ENCODE peak calls at places on chromosomes 6 and 20, in eight cellular contexts. One of them, this sample, is unnamed. For H3K9me2, the result is how much of the 10 kb centered on the place peaks cover.

GRCh38 chr6:67210450-67210849 is 1424.6 kb upstream of the ADGRB3 start:
- DNase-seq in Karpas-422: no peak
- DNase-seq in OCI-LY7: no peak
- DNase-seq in hepatocyte: peak
- DNase-seq in PC-3: no peak
- DNase-seq in GM23338: no peak
- DNase-seq in MM.1S: no peak
- DNase-seq in PC-9: no peak
- DNase-seq in this sample: no peak

GRCh38 chr6:21846541-21847451 is 253.2 kb downstream of the SOX4 start:
- DNase-seq in GM23338: peak
- DNase-seq in PC-3: peak
- DNase-seq in hepatocyte: peak
- DNase-seq in OCI-LY7: peak
- DNase-seq in PC-9: peak
- DNase-seq in Karpas-422: no peak
- DNase-seq in MM.1S: no peak
- DNase-seq in this sample: no peak

GRCh38 chr6:56668158-56668557 is 25.5 kb upstream of the DST start:
- DNase-seq in OCI-LY7: no peak
- DNase-seq in PC-9: no peak
- DNase-seq in MM.1S: no peak
- DNase-seq in hepatocyte: no peak
- DNase-seq in Karpas-422: no peak
- DNase-seq in GM23338: no peak
- DNase-seq in PC-3: no peak
- DNase-seq in this sample: no peak

GRCh38 chr20:19077370-19078220 is 134.8 kb upstream of the SLC24A3 start:
- DNase-seq in OCI-LY7: no peak
- DNase-seq in Karpas-422: peak
- DNase-seq in GM23338: no peak
- DNase-seq in MM.1S: no peak
- DNase-seq in PC-9: no peak
- DNase-seq in hepatocyte: no peak
- DNase-seq in PC-3: no peak
- DNase-seq in this sample: no peak

GRCh38 chr6:75572072-75572471 is 29.6 kb upstream of the SENP6 start:
- DNase-seq in PC-9: no peak
- DNase-seq in GM23338: no peak
- DNase-seq in PC-3: no peak
- DNase-seq in MM.1S: no peak
- DNase-seq in Karpas-422: no peak
- DNase-seq in OCI-LY7: no peak
- DNase-seq in hepatocyte: no peak
- DNase-seq in this sample: no peak

GRCh38 chr20:44548171-44548678 is 26.4 kb upstream of the SERINC3 start:
- DNase-seq in GM23338: no peak
- DNase-seq in MM.1S: no peak
- DNase-seq in PC-9: no peak
- DNase-seq in OCI-LY7: no peak
- DNase-seq in hepatocyte: no peak
- DNase-seq in PC-3: peak
- DNase-seq in Karpas-422: no peak
- DNase-seq in this sample: peak

GRCh38 chr6:89347825-89348224 is 4.7 kb downstream of the UBE2J1 start:
- DNase-seq in GM23338: no peak
- DNase-seq in hepatocyte: peak
- DNase-seq in MM.1S: no peak
- DNase-seq in PC-3: no peak
- DNase-seq in Karpas-422: no peak
- DNase-seq in PC-9: no peak
- DNase-seq in OCI-LY7: no peak
- DNase-seq in this sample: peak

GRCh38 chr6:148924226-148924989 is 177.6 kb downstream of the UST start:
- DNase-seq in MM.1S: no peak
- DNase-seq in OCI-LY7: no peak
- DNase-seq in hepatocyte: no peak
- DNase-seq in GM23338: peak
- DNase-seq in PC-3: no peak
- DNase-seq in Karpas-422: no peak
- DNase-seq in PC-9: no peak
- DNase-seq in this sample: no peak

GRCh38 chr6:47780510-47781356 is 1.1 kb upstream of the OPN5 start:
- DNase-seq in PC-9: peak
- DNase-seq in Karpas-422: peak
- DNase-seq in MM.1S: peak
- DNase-seq in GM23338: peak
- DNase-seq in PC-3: peak
- DNase-seq in hepatocyte: peak
- DNase-seq in OCI-LY7: peak
- DNase-seq in this sample: peak

GRCh38 chr6:125571207-125571740 is 178.2 kb upstream of the HEY2 start:
- DNase-seq in MM.1S: no peak
- DNase-seq in hepatocyte: no peak
- DNase-seq in GM23338: no peak
- DNase-seq in PC-9: no peak
- DNase-seq in OCI-LY7: no peak
- DNase-seq in PC-3: no peak
- DNase-seq in Karpas-422: no peak
- DNase-seq in this sample: no peak

GRCh38 chr6:41958022-41958856 is 16.6 kb upstream of the CCND3 start:
- DNase-seq in Karpas-422: no peak
- DNase-seq in hepatocyte: no peak
- DNase-seq in MM.1S: no peak
- DNase-seq in PC-9: no peak
- DNase-seq in OCI-LY7: no peak
- DNase-seq in PC-3: no peak
- DNase-seq in GM23338: no peak
- DNase-seq in this sample: no peak

GRCh38 chr6:44257753-44258324 is 511 bp upstream of the SLC35B2 start:
- DNase-seq in MM.1S: no peak
- DNase-seq in OCI-LY7: no peak
- DNase-seq in GM23338: no peak
- DNase-seq in PC-9: no peak
- DNase-seq in Karpas-422: no peak
- DNase-seq in PC-3: no peak
- DNase-seq in hepatocyte: no peak
- DNase-seq in this sample: no peak

GRCh38 chr6:157274471-157275226 is 48.7 kb downstream of the TMEM242 start:
- DNase-seq in PC-9: no peak
- DNase-seq in Karpas-422: peak
- DNase-seq in PC-3: peak
- DNase-seq in MM.1S: peak
- DNase-seq in GM23338: peak
- DNase-seq in OCI-LY7: peak
- DNase-seq in hepatocyte: peak
- DNase-seq in this sample: peak

GRCh38 chr20:39861381-39861780 is 827.7 kb downstream of the MAFB start:
- DNase-seq in Karpas-422: no peak
- DNase-seq in PC-9: no peak
- DNase-seq in hepatocyte: peak
- DNase-seq in OCI-LY7: no peak
- DNase-seq in MM.1S: no peak
- DNase-seq in PC-3: no peak
- DNase-seq in GM23338: no peak
- DNase-seq in this sample: no peak

GRCh38 chr6:127868338-127868737 is 32.5 kb downstream of the THEMIS start:
- DNase-seq in OCI-LY7: no peak
- DNase-seq in PC-9: no peak
- DNase-seq in Karpas-422: no peak
- DNase-seq in PC-3: peak
- DNase-seq in MM.1S: no peak
- DNase-seq in hepatocyte: no peak
- DNase-seq in GM23338: no peak
- DNase-seq in this sample: no peak

GRCh38 chr6:52403627-52404026 is 16.5 kb upstream of the EFHC1 start:
- DNase-seq in Karpas-422: no peak
- DNase-seq in PC-9: peak
- DNase-seq in OCI-LY7: no peak
- DNase-seq in hepatocyte: no peak
- DNase-seq in GM23338: no peak
- DNase-seq in MM.1S: no peak
- DNase-seq in PC-3: peak
- DNase-seq in this sample: no peak

GRCh38 chr20:59823456-59823855 is 110.0 kb downstream of the SYCP2 start:
- DNase-seq in MM.1S: no peak
- DNase-seq in OCI-LY7: no peak
- DNase-seq in hepatocyte: no peak
- DNase-seq in Karpas-422: no peak
- DNase-seq in PC-9: no peak
- DNase-seq in GM23338: no peak
- DNase-seq in PC-3: no peak
- DNase-seq in this sample: no peak

GRCh38 chr20:4677846-4678245 is 43.9 kb upstream of the PRND start:
- DNase-seq in PC-9: no peak
- DNase-seq in OCI-LY7: no peak
- DNase-seq in PC-3: no peak
- DNase-seq in MM.1S: no peak
- DNase-seq in GM23338: no peak
- DNase-seq in hepatocyte: no peak
- DNase-seq in Karpas-422: no peak
- DNase-seq in this sample: peak

GRCh38 chr6:28726569-28727309 is 197.0 kb downstream of the TRIM27 start:
- DNase-seq in PC-3: no peak
- DNase-seq in Karpas-422: no peak
- DNase-seq in OCI-LY7: no peak
- DNase-seq in GM23338: no peak
- DNase-seq in MM.1S: no peak
- DNase-seq in PC-9: no peak
- DNase-seq in hepatocyte: no peak
- DNase-seq in this sample: no peak

DNA sequence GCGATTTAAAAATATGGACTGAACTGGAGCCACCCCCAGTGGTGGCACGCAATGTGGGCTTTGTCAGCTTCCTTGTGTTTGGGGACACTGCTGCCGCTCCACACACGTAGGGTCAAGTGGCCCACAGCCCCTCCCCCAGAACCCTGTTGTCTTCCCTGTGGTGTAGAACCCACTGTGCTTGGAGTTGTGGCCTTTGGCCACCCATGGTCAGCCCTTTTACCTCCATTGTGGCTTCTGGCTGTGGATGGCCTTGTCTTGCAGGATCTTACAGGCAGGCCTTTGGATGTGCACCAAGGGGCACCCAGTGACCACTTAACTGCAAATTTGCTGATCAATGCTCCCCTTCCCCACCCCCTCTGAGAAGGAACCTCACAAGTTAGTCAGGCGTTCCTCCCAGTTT is 2.0 kb upstream of the LEMD2 start:
- DNase-seq in hepatocyte: no peak
- DNase-seq in PC-3: no peak
- DNase-seq in MM.1S: no peak
- DNase-seq in OCI-LY7: no peak
- DNase-seq in GM23338: no peak
- DNase-seq in Karpas-422: no peak
- DNase-seq in PC-9: no peak
- DNase-seq in this sample: no peak
- H3K9me2 ChIP-seq in hepatocyte: under half
- H3K9me2 ChIP-seq in PC-3: under half
- H3K9me2 ChIP-seq in MM.1S: under half
- H3K9me2 ChIP-seq in OCI-LY7: under half
- H3K9me2 ChIP-seq in GM23338: under half
- H3K9me2 ChIP-seq in Karpas-422: under half
- H3K9me2 ChIP-seq in PC-9: under half
- H3K9me2 ChIP-seq in this sample: under half

GRCh38 chr20:23537030-23537429 is 31.3 kb downstream of the CST9L start:
- DNase-seq in GM23338: no peak
- DNase-seq in PC-3: no peak
- DNase-seq in Karpas-422: no peak
- DNase-seq in PC-9: no peak
- DNase-seq in hepatocyte: no peak
- DNase-seq in OCI-LY7: no peak
- DNase-seq in MM.1S: no peak
- DNase-seq in this sample: no peak
- H3K9me2 ChIP-seq in GM23338: under half
- H3K9me2 ChIP-seq in PC-3: under half
- H3K9me2 ChIP-seq in Karpas-422: under half
- H3K9me2 ChIP-seq in PC-9: under half
- H3K9me2 ChIP-seq in hepatocyte: under half
- H3K9me2 ChIP-seq in OCI-LY7: under half
- H3K9me2 ChIP-seq in MM.1S: under half
- H3K9me2 ChIP-seq in this sample: under half

GRCh38 chr6:15152720-15153119 is 93.1 kb upstream of the JARID2 start:
- DNase-seq in PC-9: no peak
- DNase-seq in OCI-LY7: no peak
- DNase-seq in GM23338: no peak
- DNase-seq in Karpas-422: no peak
- DNase-seq in hepatocyte: no peak
- DNase-seq in PC-3: no peak
- DNase-seq in MM.1S: no peak
- DNase-seq in this sample: no peak

GRCh38 chr6:15148356-15149058 is 97.4 kb upstream of the JARID2 start:
- DNase-seq in MM.1S: no peak
- DNase-seq in GM23338: peak
- DNase-seq in PC-3: peak
- DNase-seq in hepatocyte: peak
- DNase-seq in Karpas-422: no peak
- DNase-seq in OCI-LY7: no peak
- DNase-seq in PC-9: peak
- DNase-seq in this sample: peak

GRCh38 chr6:15147827-15148226 is 98.0 kb upstream of the JARID2 start:
- DNase-seq in PC-9: no peak
- DNase-seq in GM23338: no peak
- DNase-seq in OCI-LY7: no peak
- DNase-seq in Karpas-422: no peak
- DNase-seq in hepatocyte: no peak
- DNase-seq in PC-3: no peak
- DNase-seq in MM.1S: no peak
- DNase-seq in this sample: no peak

GRCh38 chr6:15157479-15157878 is 88.4 kb upstream of the JARID2 start:
- DNase-seq in MM.1S: no peak
- DNase-seq in OCI-LY7: no peak
- DNase-seq in GM23338: no peak
- DNase-seq in Karpas-422: no peak
- DNase-seq in PC-9: no peak
- DNase-seq in PC-3: no peak
- DNase-seq in hepatocyte: no peak
- DNase-seq in this sample: no peak

DNA sequence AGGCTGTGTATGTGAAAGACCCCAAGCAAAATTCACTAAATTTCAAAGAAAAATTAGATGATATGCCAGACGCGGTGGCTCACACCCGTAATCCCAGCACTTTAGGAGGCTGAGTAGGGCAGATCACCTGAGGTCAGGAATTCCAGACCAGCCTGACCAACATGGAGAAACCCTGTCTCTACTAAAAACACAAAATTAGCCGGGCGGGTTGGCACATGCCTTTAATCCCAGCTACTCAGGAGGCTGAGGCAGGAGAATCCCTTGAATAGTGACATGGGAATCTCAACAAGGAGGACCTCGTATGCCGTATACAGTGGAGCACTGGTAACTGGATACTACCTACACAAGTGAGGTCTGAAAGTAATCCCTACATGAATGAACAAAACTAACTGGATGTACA is 92.7 kb upstream of the JARID2 start:
- DNase-seq in PC-9: no peak
- DNase-seq in OCI-LY7: no peak
- DNase-seq in PC-3: no peak
- DNase-seq in GM23338: no peak
- DNase-seq in Karpas-422: no peak
- DNase-seq in MM.1S: no peak
- DNase-seq in hepatocyte: no peak
- DNase-seq in this sample: no peak
- H3K9me2 ChIP-seq in PC-9: under half
- H3K9me2 ChIP-seq in OCI-LY7: under half
- H3K9me2 ChIP-seq in PC-3: under half
- H3K9me2 ChIP-seq in GM23338: under half
- H3K9me2 ChIP-seq in Karpas-422: under half
- H3K9me2 ChIP-seq in MM.1S: under half
- H3K9me2 ChIP-seq in hepatocyte: under half
- H3K9me2 ChIP-seq in this sample: under half

GRCh38 chr6:16805190-16805860 is 44.1 kb upstream of the ATXN1 start:
- DNase-seq in hepatocyte: no peak
- DNase-seq in GM23338: peak
- DNase-seq in OCI-LY7: no peak
- DNase-seq in MM.1S: no peak
- DNase-seq in PC-9: no peak
- DNase-seq in PC-3: peak
- DNase-seq in Karpas-422: no peak
- DNase-seq in this sample: peak
- H3K9me2 ChIP-seq in hepatocyte: under half
- H3K9me2 ChIP-seq in GM23338: under half
- H3K9me2 ChIP-seq in OCI-LY7: under half
- H3K9me2 ChIP-seq in MM.1S: under half
- H3K9me2 ChIP-seq in PC-9: under half
- H3K9me2 ChIP-seq in PC-3: under half
- H3K9me2 ChIP-seq in Karpas-422: under half
- H3K9me2 ChIP-seq in this sample: under half

This sample was measured in GM23248.